ENCODE peak calls at places on chromosome 1, in eight cellular contexts. S is heart left ventricle, T is GM12865, I is GM23338, H is left lung, W is right lobe of liver, P is stomach, A is mucosa of descending colon. N is an unnamed sample.

GRCh38 chr1:57623039-57623790 is 199.4 kb upstream of the DAB1 start:
- DNase-seq in S (peak; percentile 60), T (no peak), I (peak; percentile 58), H (no peak), W (no peak), P (no peak), A (no peak), N (no peak)

GRCh38 chr1:27026621-27027574 is 14.2 kb upstream of the TENT5B start:
- DNase-seq in S (peak; percentile 33), T (no peak), I (peak; percentile 94), H (no peak), W (no peak), P (peak; percentile 75), A (no peak), N (no peak)

GRCh38 chr1:46223472-46223943 is 20.4 kb downstream of the LURAP1 start:
- DNase-seq in S (peak; percentile 60), T (peak; percentile 91), I (peak; percentile 94), H (no peak), W (peak; percentile 71), P (peak; percentile 83), A (no peak), N (peak; percentile 69)

GRCh38 chr1:40059960-40060337 is 19.4 kb downstream of the CAP1 start:
- DNase-seq in S (no peak), T (peak; percentile 26), I (no peak), H (no peak), W (no peak), P (no peak), A (no peak), N (no peak)

GRCh38 chr1:244325056-244325764 is 126.5 kb downstream of the ADSS2 start:
- DNase-seq in S (no peak), T (peak; percentile 82), I (no peak), H (no peak), W (peak; percentile 43), P (peak; percentile 43), A (no peak), N (no peak)

GRCh38 chr1:52032785-52033131 is 852 bp downstream of the KTI12 start:
- DNase-seq in S (peak; percentile 13), T (peak; percentile 85), I (peak; percentile 64), H (peak; percentile 78), W (peak; percentile 47), P (peak; percentile 44), A (peak; percentile 73), N (peak; percentile 57)

GRCh38 chr1:24888061-24888970 is 41.8 kb downstream of the RUNX3 start:
- DNase-seq in S (no peak), T (no peak), I (no peak), H (no peak), W (peak; percentile 35), P (peak; percentile 20), A (no peak), N (peak; percentile 22)

GRCh38 chr1:218439541-218440295 is 94.6 kb downstream of the TGFB2 start:
- DNase-seq in S (peak; percentile 29), T (no peak), I (peak; percentile 21), H (peak; percentile 39), W (no peak), P (no peak), A (no peak), N (no peak)

GRCh38 chr1:110674337-110675059 is at the start of gene KCNA3:
- DNase-seq in S (peak; percentile 42), T (peak; percentile 67), I (peak; percentile 87), H (peak; percentile 84), W (no peak), P (peak; percentile 44), A (peak; percentile 80), N (peak; percentile 39)

GRCh38 chr1:220841293-220841692 is 38.0 kb upstream of the HLX start:
- DNase-seq in S (no peak), T (no peak), I (peak; percentile 44), H (no peak), W (no peak), P (no peak), A (no peak), N (no peak)
- TF ChIP-seq CTCF in S (no peak), T (no peak), I (peak; percentile 24), H (no peak), W (peak; percentile 16), P (no peak), A (no peak), N (no peak)

GRCh38 chr1:71350330-71350729 is 269.5 kb upstream of the ZRANB2 start:
- DNase-seq in S (no peak), T (no peak), I (no peak), H (no peak), W (no peak), P (no peak), A (no peak), N (no peak)

GRCh38 chr1:71345491-71345890 is 264.7 kb upstream of the ZRANB2 start:
- DNase-seq in S (no peak), T (no peak), I (no peak), H (no peak), W (no peak), P (no peak), A (no peak), N (no peak)

GRCh38 chr1:71350805-71351204 is 270.0 kb upstream of the ZRANB2 start:
- DNase-seq in S (no peak), T (no peak), I (no peak), H (no peak), W (no peak), P (no peak), A (no peak), N (no peak)

GRCh38 chr1:71351438-71351837 is 270.6 kb upstream of the ZRANB2 start:
- DNase-seq in S (no peak), T (no peak), I (no peak), H (no peak), W (no peak), P (no peak), A (no peak), N (no peak)
- TF ChIP-seq CTCF in S (no peak), T (no peak), I (no peak), H (no peak), W (no peak), P (no peak), A (no peak), N (no peak)

GRCh38 chr1:3119061-3119460 is 50.1 kb downstream of the PRDM16 start:
- DNase-seq in S (no peak), T (no peak), I (no peak), H (no peak), W (no peak), P (no peak), A (no peak), N (no peak)

GRCh38 chr1:3120994-3121393 is 52.0 kb downstream of the PRDM16 start:
- DNase-seq in S (no peak), T (no peak), I (no peak), H (no peak), W (no peak), P (no peak), A (no peak), N (no peak)

GRCh38 chr1:3121401-3122215 is 52.6 kb downstream of the PRDM16 start:
- DNase-seq in S (no peak), T (no peak), I (peak; percentile 28), H (no peak), W (no peak), P (no peak), A (no peak), N (no peak)

GRCh38 chr1:3117879-3118278 is 48.9 kb downstream of the PRDM16 start:
- DNase-seq in S (no peak), T (peak; percentile 1), I (no peak), H (no peak), W (no peak), P (no peak), A (no peak), N (no peak)

GRCh38 chr1:3119748-3120524 is 50.9 kb downstream of the PRDM16 start:
- DNase-seq in S (peak; percentile 48), T (no peak), I (no peak), H (no peak), W (no peak), P (no peak), A (no peak), N (no peak)
- TF ChIP-seq CTCF in S (no peak), T (no peak), I (no peak), H (no peak), W (no peak), P (no peak), A (no peak), N (no peak)

DNA sequence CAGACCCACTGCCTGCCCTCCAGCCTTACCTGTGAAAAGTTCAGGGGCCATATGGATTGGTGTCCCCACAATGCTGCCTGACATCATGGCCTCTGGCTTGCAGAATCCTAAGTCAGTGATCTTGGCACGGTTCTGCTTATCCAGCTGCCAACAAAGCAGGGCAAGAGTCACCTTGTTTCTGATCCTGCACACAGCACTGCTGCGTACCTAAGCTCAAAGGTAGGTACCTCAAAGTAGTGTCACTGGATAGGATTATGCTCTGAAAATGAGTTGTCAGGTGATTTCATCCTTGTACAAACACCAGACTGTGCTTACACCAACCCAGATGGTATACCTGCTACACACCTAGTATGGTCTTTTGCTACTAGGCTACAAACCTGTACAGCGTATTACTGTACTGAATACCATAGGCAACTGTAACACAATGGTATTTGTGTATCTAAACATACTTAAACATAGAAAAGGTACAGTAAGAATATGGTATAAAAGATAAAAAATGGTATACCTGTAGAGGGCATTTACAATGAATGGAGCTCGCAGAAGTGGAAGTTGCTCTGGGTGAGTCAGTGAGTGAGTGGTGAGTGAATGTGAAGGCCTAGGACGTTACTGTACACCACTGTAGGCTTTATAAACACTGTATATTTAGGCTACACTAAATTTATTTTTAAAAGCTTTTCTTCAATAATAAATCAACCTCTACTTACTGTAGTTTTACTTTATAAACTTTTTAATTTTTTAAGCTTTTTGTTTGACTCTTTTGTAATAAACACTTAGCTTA is 29.1 kb upstream of the RBBP5 start:
- DNase-seq in S (no peak), T (no peak), I (no peak), H (no peak), W (peak; percentile 78), P (no peak), A (no peak), N (no peak)
- TF ChIP-seq CTCF in S (no peak), T (no peak), I (no peak), H (no peak), W (no peak), P (no peak), A (no peak), N (no peak)

DNA sequence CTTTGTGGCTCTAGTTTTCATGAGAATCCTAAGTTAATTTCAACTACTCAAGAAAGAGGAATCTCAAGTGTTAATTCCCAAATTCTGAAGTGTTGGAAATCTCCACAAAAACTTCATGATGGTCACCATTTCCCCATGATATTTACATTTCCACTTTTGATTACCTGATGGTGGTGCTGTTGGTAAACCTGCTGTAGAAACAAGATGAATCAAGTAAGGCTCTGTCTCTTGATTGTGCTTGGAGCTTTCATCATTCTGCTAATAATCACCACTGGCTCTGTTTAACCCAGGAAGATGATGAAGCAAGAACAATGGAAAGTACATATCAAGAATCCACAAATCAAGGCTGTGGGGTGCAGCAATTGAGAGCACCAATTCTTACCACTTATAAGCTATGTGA is 77.8 kb downstream of the C4BPA start:
- DNase-seq in S (no peak), T (no peak), I (peak; percentile 12), H (no peak), W (no peak), P (no peak), A (no peak), N (no peak)
- TF ChIP-seq CTCF in S (peak; percentile 24), T (no peak), I (peak; percentile 30), H (no peak), W (peak; percentile 43), P (no peak), A (no peak), N (peak; percentile 69)